ENCODE peak calls at places on chromosomes 16 and 17, in ten cellular contexts. One of them, this sample, is unnamed.

GRCh38 chr17:69250641-69251040 is 22.0 kb upstream of the ABCA10 start:
- DNase-seq in stimulated activated CD8-positive, alpha-beta memory T cell treated with anti-CD3 and anti-CD28 coated beads, Interleukin-7, amount 100 ng/mL, for 1 hour: no peak
- DNase-seq in CD8-positive, alpha-beta memory T cell: no peak
- DNase-seq in progenitor cell of endocrine pancreas: no peak
- DNase-seq in iris pigment epithelial cell: peak; percentile 58
- DNase-seq in stimulated activated CD4-positive, alpha-beta T cell treated with anti-CD3 and anti-CD28 coated beads, Interleukin-4, amount 100 ng/mL, for 24 hours: no peak
- DNase-seq in SW480: no peak
- DNase-seq in fibroblast of lung: no peak
- DNase-seq in kidney tubule cell: no peak
- DNase-seq in substantia nigra: no peak
- DNase-seq in this sample: no peak

GRCh38 chr17:42342242-42343008 is 45.8 kb downstream of the STAT3 start:
- DNase-seq in stimulated activated CD8-positive, alpha-beta memory T cell treated with anti-CD3 and anti-CD28 coated beads, Interleukin-7, amount 100 ng/mL, for 1 hour: no peak
- DNase-seq in CD8-positive, alpha-beta memory T cell: no peak
- DNase-seq in progenitor cell of endocrine pancreas: no peak
- DNase-seq in iris pigment epithelial cell: peak; percentile 87
- DNase-seq in stimulated activated CD4-positive, alpha-beta T cell treated with anti-CD3 and anti-CD28 coated beads, Interleukin-4, amount 100 ng/mL, for 24 hours: peak; percentile 57
- DNase-seq in SW480: no peak
- DNase-seq in fibroblast of lung: peak; percentile 65
- DNase-seq in kidney tubule cell: no peak
- DNase-seq in substantia nigra: no peak
- DNase-seq in this sample: peak; percentile 76

GRCh38 chr17:29243792-29244191 is 2.9 kb upstream of the CRYBA1 start:
- DNase-seq in stimulated activated CD8-positive, alpha-beta memory T cell treated with anti-CD3 and anti-CD28 coated beads, Interleukin-7, amount 100 ng/mL, for 1 hour: no peak
- DNase-seq in CD8-positive, alpha-beta memory T cell: no peak
- DNase-seq in progenitor cell of endocrine pancreas: no peak
- DNase-seq in iris pigment epithelial cell: peak; percentile 57
- DNase-seq in stimulated activated CD4-positive, alpha-beta T cell treated with anti-CD3 and anti-CD28 coated beads, Interleukin-4, amount 100 ng/mL, for 24 hours: no peak
- DNase-seq in SW480: peak; percentile 27
- DNase-seq in fibroblast of lung: peak; percentile 37
- DNase-seq in kidney tubule cell: peak; percentile 41
- DNase-seq in substantia nigra: no peak
- DNase-seq in this sample: no peak

GRCh38 chr17:71850792-71851191 is 270.0 kb upstream of the SOX9 start:
- DNase-seq in stimulated activated CD8-positive, alpha-beta memory T cell treated with anti-CD3 and anti-CD28 coated beads, Interleukin-7, amount 100 ng/mL, for 1 hour: no peak
- DNase-seq in CD8-positive, alpha-beta memory T cell: no peak
- DNase-seq in progenitor cell of endocrine pancreas: no peak
- DNase-seq in iris pigment epithelial cell: no peak
- DNase-seq in stimulated activated CD4-positive, alpha-beta T cell treated with anti-CD3 and anti-CD28 coated beads, Interleukin-4, amount 100 ng/mL, for 24 hours: no peak
- DNase-seq in SW480: no peak
- DNase-seq in fibroblast of lung: no peak
- DNase-seq in kidney tubule cell: peak; percentile 72
- DNase-seq in substantia nigra: no peak
- DNase-seq in this sample: no peak

GRCh38 chr17:10652984-10653680 is 4.0 kb downstream of the MYH3 start:
- DNase-seq in stimulated activated CD8-positive, alpha-beta memory T cell treated with anti-CD3 and anti-CD28 coated beads, Interleukin-7, amount 100 ng/mL, for 1 hour: no peak
- DNase-seq in CD8-positive, alpha-beta memory T cell: no peak
- DNase-seq in progenitor cell of endocrine pancreas: no peak
- DNase-seq in iris pigment epithelial cell: no peak
- DNase-seq in stimulated activated CD4-positive, alpha-beta T cell treated with anti-CD3 and anti-CD28 coated beads, Interleukin-4, amount 100 ng/mL, for 24 hours: no peak
- DNase-seq in SW480: no peak
- DNase-seq in fibroblast of lung: no peak
- DNase-seq in kidney tubule cell: no peak
- DNase-seq in substantia nigra: peak; percentile 6
- DNase-seq in this sample: peak; percentile 7

GRCh38 chr16:3023415-3023668 is 400 bp downstream of the HCFC1R1 start:
- DNase-seq in stimulated activated CD8-positive, alpha-beta memory T cell treated with anti-CD3 and anti-CD28 coated beads, Interleukin-7, amount 100 ng/mL, for 1 hour: no peak
- DNase-seq in CD8-positive, alpha-beta memory T cell: no peak
- DNase-seq in progenitor cell of endocrine pancreas: no peak
- DNase-seq in iris pigment epithelial cell: peak; percentile 60
- DNase-seq in stimulated activated CD4-positive, alpha-beta T cell treated with anti-CD3 and anti-CD28 coated beads, Interleukin-4, amount 100 ng/mL, for 24 hours: no peak
- DNase-seq in SW480: peak; percentile 88
- DNase-seq in fibroblast of lung: peak; percentile 56
- DNase-seq in kidney tubule cell: peak; percentile 94
- DNase-seq in substantia nigra: peak; percentile 64
- DNase-seq in this sample: no peak

GRCh38 chr17:80826955-80827645 is 164.5 kb upstream of the CHMP6 start:
- DNase-seq in stimulated activated CD8-positive, alpha-beta memory T cell treated with anti-CD3 and anti-CD28 coated beads, Interleukin-7, amount 100 ng/mL, for 1 hour: no peak
- DNase-seq in CD8-positive, alpha-beta memory T cell: no peak
- DNase-seq in progenitor cell of endocrine pancreas: no peak
- DNase-seq in iris pigment epithelial cell: peak; percentile 96
- DNase-seq in stimulated activated CD4-positive, alpha-beta T cell treated with anti-CD3 and anti-CD28 coated beads, Interleukin-4, amount 100 ng/mL, for 24 hours: no peak
- DNase-seq in SW480: no peak
- DNase-seq in fibroblast of lung: peak; percentile 98
- DNase-seq in kidney tubule cell: peak; percentile 62
- DNase-seq in substantia nigra: peak; percentile 75
- DNase-seq in this sample: peak; percentile 34

GRCh38 chr17:31299624-31300023 is 2.6 kb upstream of the OMG start:
- DNase-seq in stimulated activated CD8-positive, alpha-beta memory T cell treated with anti-CD3 and anti-CD28 coated beads, Interleukin-7, amount 100 ng/mL, for 1 hour: no peak
- DNase-seq in CD8-positive, alpha-beta memory T cell: no peak
- DNase-seq in progenitor cell of endocrine pancreas: no peak
- DNase-seq in iris pigment epithelial cell: no peak
- DNase-seq in stimulated activated CD4-positive, alpha-beta T cell treated with anti-CD3 and anti-CD28 coated beads, Interleukin-4, amount 100 ng/mL, for 24 hours: no peak
- DNase-seq in SW480: no peak
- DNase-seq in fibroblast of lung: no peak
- DNase-seq in kidney tubule cell: peak; percentile 41
- DNase-seq in substantia nigra: no peak
- DNase-seq in this sample: no peak

GRCh38 chr17:67245694-67246397 is 850 bp upstream of the HELZ start:
- DNase-seq in stimulated activated CD8-positive, alpha-beta memory T cell treated with anti-CD3 and anti-CD28 coated beads, Interleukin-7, amount 100 ng/mL, for 1 hour: no peak
- DNase-seq in CD8-positive, alpha-beta memory T cell: peak; percentile 37
- DNase-seq in progenitor cell of endocrine pancreas: peak; percentile 85
- DNase-seq in iris pigment epithelial cell: no peak
- DNase-seq in stimulated activated CD4-positive, alpha-beta T cell treated with anti-CD3 and anti-CD28 coated beads, Interleukin-4, amount 100 ng/mL, for 24 hours: peak; percentile 40
- DNase-seq in SW480: peak; percentile 14
- DNase-seq in fibroblast of lung: no peak
- DNase-seq in kidney tubule cell: peak; percentile 30
- DNase-seq in substantia nigra: no peak
- DNase-seq in this sample: peak; percentile 35